ENCODE peak calls at places on chromosome 17, in eight cellular contexts. N, B, H, P, A, M, U and L are unnamed samples.

GRCh38 chr17:574061-574460 is 140.6 kb downstream of the VPS53 start:
- DNase-seq in B (no peak), N (no peak), A (no peak), U (no peak), H (no peak), P (no peak), M (peak; percentile 81), L (no peak)

GRCh38 chr17:67718325-67718941 is 697 bp downstream of the NOL11 start:
- DNase-seq in H (peak; percentile 80), M (peak; percentile 26), B (no peak), N (peak; percentile 14), U (peak; percentile 5), A (no peak), P (peak; percentile 33), L (no peak)

GRCh38 chr17:39643271-39643670 is 6.3 kb downstream of the STARD3 start:
- DNase-seq in U (no peak), A (no peak), M (no peak), P (no peak), H (peak; percentile 71), B (no peak), N (no peak), L (no peak)

GRCh38 chr17:40750391-40750790 is 4.7 kb downstream of the KRT25 start:
- DNase-seq in P (no peak), U (no peak), H (no peak), N (no peak), B (no peak), M (no peak), A (no peak), L (no peak)

GRCh38 chr17:20256144-20256543 is 211.2 kb downstream of the LGALS9B start:
- DNase-seq in H (no peak), N (no peak), A (no peak), B (no peak), P (no peak), M (no peak), U (no peak), L (no peak)

GRCh38 chr17:82734987-82735866 is at the start of gene FN3K:
- DNase-seq in N (peak; percentile 63), M (peak; percentile 79), P (peak; percentile 24), A (no peak), H (peak; percentile 79), B (no peak), U (peak; percentile 31), L (no peak)

GRCh38 chr17:41775394-41776226 is 10.9 kb downstream of the JUP start:
- DNase-seq in U (no peak), P (no peak), M (no peak), B (no peak), N (no peak), H (no peak), A (no peak), L (no peak)

GRCh38 chr17:65039349-65039988 is 17.1 kb downstream of the GNA13 start:
- DNase-seq in M (no peak), P (peak; percentile 82), B (no peak), U (no peak), H (no peak), A (peak; percentile 63), N (no peak), L (no peak)

GRCh38 chr17:79041041-79041570 is 17.1 kb downstream of the C1QTNF1 start:
- DNase-seq in U (no peak), M (no peak), B (no peak), N (no peak), H (no peak), P (no peak), A (no peak), L (no peak)

GRCh38 chr17:37327341-37328090 is 48.3 kb upstream of the C17orf78 start:
- DNase-seq in U (no peak), H (peak; percentile 91), M (peak; percentile 94), A (no peak), B (no peak), N (no peak), P (no peak), L (no peak)

GRCh38 chr17:56798916-56799315 is 34.8 kb downstream of the C17orf67 start:
- DNase-seq in U (no peak), P (no peak), H (peak; percentile 34), M (peak; percentile 52), A (no peak), N (no peak), B (no peak), L (peak; percentile 52)

GRCh38 chr17:17021194-17021863 is 20.9 kb upstream of the MPRIP start:
- DNase-seq in B (no peak), H (no peak), A (no peak), P (no peak), M (peak; percentile 63), N (no peak), U (peak; percentile 34), L (no peak)

GRCh38 chr17:19510903-19511302 is 22.8 kb upstream of the SLC47A1 start:
- DNase-seq in A (no peak), B (no peak), M (no peak), N (no peak), H (no peak), P (no peak), U (no peak), L (no peak)

DNA sequence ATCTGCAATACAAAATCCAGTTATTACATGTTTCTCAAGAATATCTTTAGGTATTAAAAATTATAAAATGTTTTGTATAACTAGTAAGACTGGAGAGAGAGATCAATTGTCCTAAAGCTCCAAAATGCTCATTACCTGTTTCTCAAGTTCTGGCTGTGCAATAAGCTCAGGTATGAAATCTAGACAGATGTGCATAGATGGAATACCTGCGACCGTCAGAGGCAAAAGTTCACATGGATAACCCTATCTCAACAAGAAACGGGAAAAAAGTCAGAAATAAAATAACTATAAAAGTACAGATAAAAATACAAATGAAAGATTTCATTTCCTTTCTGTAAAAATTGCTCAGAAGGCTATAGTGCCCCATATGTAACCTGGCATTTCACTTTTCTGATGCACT is 5.8 kb upstream of the BRIP1 start:
- DNase-seq in P (no peak), N (no peak), U (no peak), B (no peak), H (no peak), M (no peak), A (no peak), L (no peak)
- H3K36me3 ChIP-seq in P (no peaks in the 10 kb centered on the region), N (peaks cover 17% of the 10 kb centered on the region), U (peaks cover 45% of the 10 kb centered on the region), B (peaks cover 25% of the 10 kb centered on the region), H (peaks cover 7% of the 10 kb centered on the region), M (peaks cover 43% of the 10 kb centered on the region), A (peaks cover 33% of the 10 kb centered on the region), L (no peaks in the 10 kb centered on the region)

DNA sequence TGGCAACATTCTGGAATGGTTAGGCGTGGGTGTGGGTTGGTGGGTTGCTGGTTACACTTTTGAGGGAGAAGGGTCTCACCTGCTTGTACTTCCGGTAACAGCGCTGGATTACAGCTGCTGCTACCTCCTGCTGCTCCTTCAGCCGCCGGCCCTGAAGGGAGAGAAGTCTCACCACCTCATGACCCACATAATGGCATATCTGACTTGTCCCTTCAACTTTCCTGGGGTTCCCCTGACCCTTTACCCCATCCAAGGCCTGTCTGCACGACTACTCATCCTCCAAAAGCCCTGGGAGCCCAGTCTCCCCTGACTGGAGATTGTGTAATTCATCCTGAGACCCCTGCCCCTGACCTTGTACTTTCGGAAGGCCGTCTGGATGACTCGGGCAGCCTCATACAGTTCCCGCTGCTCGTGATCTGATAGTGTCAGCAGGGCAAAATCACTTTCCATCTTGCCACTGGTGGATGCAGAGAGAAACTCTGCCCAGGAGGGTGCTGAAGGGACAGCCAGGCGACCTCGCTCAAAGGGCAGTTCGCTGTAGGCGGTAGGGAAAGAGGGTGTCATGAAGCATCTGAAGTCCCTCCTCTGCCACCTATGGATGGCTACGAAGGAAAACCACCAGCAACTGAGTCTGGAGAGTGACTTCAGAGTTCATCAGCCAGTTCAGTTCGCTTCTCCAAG is 2.1 kb upstream of the SPAG7 start:
- DNase-seq in A (no peak), M (peak; percentile 33), H (peak; percentile 66), N (no peak), U (no peak), P (no peak), B (no peak), L (no peak)
- H3K4me1 ChIP-seq in A (peaks cover 28% of the 10 kb centered on the region), M (peaks cover 24% of the 10 kb centered on the region), H (peaks cover 31% of the 10 kb centered on the region), N (no peaks in the 10 kb centered on the region), U (no peaks in the 10 kb centered on the region), P (peaks cover 20% of the 10 kb centered on the region), B (peaks cover 14% of the 10 kb centered on the region), L (peaks cover 2% of the 10 kb centered on the region)

GRCh38 chr17:47973541-47973940 is 2.6 kb downstream of the CDK5RAP3 start:
- DNase-seq in A (no peak), U (no peak), H (no peak), N (no peak), B (no peak), M (no peak), P (no peak), L (no peak)

GRCh38 chr17:47967607-47968252 is 3.2 kb upstream of the CDK5RAP3 start:
- DNase-seq in B (no peak), N (no peak), H (peak; percentile 80), P (no peak), A (no peak), U (no peak), M (peak; percentile 70), L (no peak)

GRCh38 chr17:47968836-47969235 is 2.1 kb upstream of the CDK5RAP3 start:
- DNase-seq in B (no peak), N (no peak), P (no peak), U (no peak), H (peak; percentile 37), A (no peak), M (no peak), L (no peak)

GRCh38 chr17:47970725-47971511 is at the start of gene CDK5RAP3:
- DNase-seq in H (peak; percentile 99), N (peak; percentile 100), U (peak; percentile 100), B (peak; percentile 99), M (peak; percentile 100), P (peak; percentile 97), A (peak; percentile 97), L (peak; percentile 98)

DNA sequence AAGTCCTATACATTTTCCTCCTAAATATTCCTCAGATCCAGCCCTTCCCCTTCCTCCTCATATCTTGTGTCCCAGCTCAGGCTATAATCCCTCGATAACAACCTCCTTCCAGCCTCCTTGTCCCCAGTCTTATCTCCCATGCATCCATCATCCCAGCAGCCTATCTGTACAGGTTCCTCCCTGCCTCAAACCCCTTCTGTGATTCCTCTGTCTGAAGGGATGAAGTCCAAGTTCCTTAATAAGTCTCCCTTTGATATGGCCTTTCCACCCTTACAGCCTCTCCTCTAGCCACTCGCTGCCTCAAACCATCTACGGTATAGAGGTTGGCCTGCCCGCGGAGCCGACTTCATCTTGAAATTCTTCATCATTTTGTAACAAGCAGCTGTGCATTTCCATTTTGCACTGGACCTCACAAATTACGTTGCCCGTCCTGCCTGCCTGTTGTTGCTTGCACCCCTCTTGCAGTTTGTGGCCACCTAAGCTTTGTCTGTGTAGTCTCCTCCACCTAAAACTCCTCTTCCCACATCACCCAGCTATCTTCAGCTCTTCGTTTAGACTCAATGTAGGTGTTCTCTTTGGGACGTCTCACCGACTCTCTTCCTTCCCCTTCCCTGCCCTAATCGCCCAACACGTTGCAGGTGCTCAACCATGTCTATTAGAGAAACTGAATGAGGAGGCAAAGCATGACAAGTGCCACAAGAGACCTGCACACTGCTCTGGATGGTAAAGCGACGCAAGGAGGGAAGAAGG is 763 bp upstream of the CDK5RAP3 start:
- DNase-seq in A (no peak), M (no peak), P (no peak), B (no peak), U (no peak), N (no peak), H (no peak), L (no peak)
- H3K4me3 ChIP-seq in A (peak overlapping the region; percentile 83), M (no peak overlapping the region), P (peak overlapping the region; percentile 74), B (no peak overlapping the region), U (peak overlapping the region; percentile 78), N (peak overlapping the region; percentile 55), H (peak overlapping the region; percentile 60), L (no peak overlapping the region)

DNA sequence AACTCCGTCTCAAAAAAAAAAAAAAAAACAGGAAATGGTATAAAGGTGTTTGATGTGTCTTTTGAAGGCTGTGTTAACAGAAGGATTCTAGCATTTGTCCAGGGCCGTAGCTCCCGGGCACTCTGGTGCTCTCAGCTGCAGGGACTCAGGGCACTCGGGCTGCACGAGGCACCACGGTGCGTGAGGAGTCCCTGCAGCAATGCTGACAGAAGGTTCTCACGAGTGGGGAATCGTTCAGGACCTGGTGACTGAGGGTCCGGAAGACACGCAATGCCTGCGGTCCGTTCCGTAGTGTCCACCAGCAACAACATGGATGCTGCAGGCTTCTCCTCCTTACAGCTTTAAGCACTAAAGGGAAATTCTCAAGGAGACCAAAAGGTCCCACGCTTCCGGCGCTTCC is 12.6 kb upstream of the FAAP100 start:
- DNase-seq in U (no peak), H (no peak), N (no peak), A (no peak), P (no peak), B (no peak), M (no peak), L (no peak)
- H3K36me3 ChIP-seq in U (peaks cover 82% of the 10 kb centered on the region), H (peaks cover 53% of the 10 kb centered on the region), N (peaks cover 73% of the 10 kb centered on the region), A (peaks cover 71% of the 10 kb centered on the region), P (peaks cover 36% of the 10 kb centered on the region), B (peaks cover 82% of the 10 kb centered on the region), M (peaks cover 72% of the 10 kb centered on the region), L (peaks cover 33% of the 10 kb centered on the region)